ENCODE peak calls at places on chromosomes 6 and 20, in ten cellular contexts. M is stimulated activated naive CD8-positive, alpha-beta T cell treated with anti-CD3 and anti-CD28 coated beads, Interleukin-15, Interleukin-2, amounts not matched to agents 100 U/mL and 50 U/mL, for 24 hours; Z is CD8-positive, alpha-beta T cell; G is NCI-H1092 treated with DMSO at 0.1 percent for 48 hours; P is fibroblast of villous mesenchyme; J is stimulated activated CD4-positive, alpha-beta T cell treated with anti-CD3 and anti-CD28 coated beads, Interleukin-1b, Interleukin-23, amount 100 ng/mL, for 48 hours; H is HEK293T; C is stimulated activated CD8-positive, alpha-beta memory T cell treated with anti-CD3 and anti-CD28 coated beads, Interleukin-7, amount 100 ng/mL, for 24 hours; L is AG09319; A is Right ventricle myocardium superior. E is an unnamed sample.

GRCh38 chr20:49850463-49851233 is 38.0 kb downstream of the SLC9A8 start:
- DNase-seq in G (no peak), J (no peak), A (no peak), C (no peak), P (no peak), M (no peak), L (no peak), Z (no peak), H (no peak), E (no peak)

GRCh38 chr6:107673076-107673494 is 151.0 kb downstream of the SCML4 start:
- DNase-seq in L (no peak), C (no peak), Z (no peak), J (no peak), A (peak; percentile 58), G (no peak), P (peak; percentile 29), H (no peak), M (no peak), E (no peak)

GRCh38 chr6:104229057-104229456 is 630.7 kb downstream of the HACE1 start:
- DNase-seq in H (no peak), J (no peak), L (no peak), P (no peak), M (no peak), A (no peak), Z (no peak), G (peak; percentile 84), C (no peak), E (no peak)

GRCh38 chr6:167349816-167350215 is 24.9 kb downstream of the TTLL2 start:
- DNase-seq in C (no peak), G (no peak), M (no peak), P (no peak), Z (no peak), H (no peak), J (no peak), A (no peak), L (no peak), E (no peak)

GRCh38 chr6:132490478-132491204 is 22.3 kb downstream of the STX7 start:
- DNase-seq in J (no peak), G (no peak), M (no peak), C (no peak), A (no peak), L (no peak), H (no peak), P (no peak), Z (no peak), E (no peak)

GRCh38 chr6:165774903-165775608 is 112.0 kb upstream of the PDE10A start:
- DNase-seq in P (no peak), L (no peak), G (peak; percentile 99), A (peak; percentile 48), C (no peak), Z (no peak), M (peak; percentile 7), J (no peak), H (peak; percentile 28), E (no peak)

GRCh38 chr20:20752712-20753111 is 40.3 kb upstream of the RALGAPA2 start:
- DNase-seq in G (no peak), Z (no peak), C (no peak), A (no peak), M (no peak), H (no peak), P (no peak), L (no peak), J (no peak), E (no peak)

GRCh38 chr6:48505621-48506020 is 394.6 kb upstream of the PTCHD4 start:
- DNase-seq in G (no peak), C (no peak), A (no peak), J (no peak), M (no peak), H (no peak), Z (no peak), P (no peak), L (no peak), E (no peak)

GRCh38 chr6:5712349-5713215 is 294.1 kb downstream of the NRN1 start:
- DNase-seq in Z (no peak), L (no peak), H (no peak), A (no peak), P (no peak), C (no peak), J (no peak), M (no peak), G (peak; percentile 0), E (no peak)

GRCh38 chr20:63911171-63911570 is 16.2 kb downstream of the DNAJC5 start:
- DNase-seq in H (no peak), L (no peak), Z (no peak), J (no peak), M (no peak), P (peak; percentile 34), G (no peak), A (no peak), C (no peak), E (no peak)

GRCh38 chr20:19936801-19937583 is 80.2 kb upstream of the NAA20 start:
- DNase-seq in G (no peak), C (no peak), L (no peak), P (no peak), Z (no peak), J (peak; percentile 4), A (peak; percentile 69), H (no peak), M (peak; percentile 26), E (no peak)

GRCh38 chr6:148107911-148108310 is 234.7 kb upstream of the SASH1 start:
- DNase-seq in A (no peak), Z (no peak), H (no peak), L (no peak), C (no peak), J (no peak), M (no peak), P (no peak), G (no peak), E (no peak)

GRCh38 chr20:23245553-23246128 is 105.0 kb upstream of the NXT1 start:
- DNase-seq in J (no peak), L (no peak), C (no peak), A (peak; percentile 80), H (peak; percentile 51), P (no peak), G (no peak), M (peak; percentile 20), Z (no peak), E (no peak)

GRCh38 chr20:32731882-32732266 is 11.4 kb downstream of the COMMD7 start:
- DNase-seq in A (no peak), J (no peak), L (no peak), P (peak; percentile 76), M (no peak), Z (no peak), H (no peak), G (no peak), C (no peak), E (no peak)

GRCh38 chr6:46347669-46348068 is 143.6 kb downstream of the RCAN2 start:
- DNase-seq in M (no peak), H (no peak), P (no peak), J (no peak), G (no peak), C (no peak), L (no peak), Z (no peak), A (no peak), E (no peak)

GRCh38 chr6:25404693-25405169 is 125.6 kb downstream of the CARMIL1 start:
- DNase-seq in H (no peak), J (peak; percentile 43), L (no peak), Z (peak; percentile 29), P (no peak), M (peak; percentile 26), A (no peak), C (peak; percentile 8), G (no peak), E (peak; percentile 85)

GRCh38 chr6:117448732-117449131 is 23.0 kb upstream of the ROS1 start:
- DNase-seq in G (no peak), C (no peak), P (peak; percentile 95), Z (no peak), M (no peak), L (peak; percentile 67), H (no peak), J (no peak), A (no peak), E (no peak)

GRCh38 chr20:3045042-3045815 is 623 bp upstream of the MRPS26 start:
- DNase-seq in L (no peak), A (peak; percentile 87), G (peak; percentile 81), C (peak; percentile 21), J (peak; percentile 64), P (peak; percentile 84), H (peak; percentile 73), M (peak; percentile 68), Z (peak; percentile 36), E (peak; percentile 31)

GRCh38 chr6:145261758-145262157 is 473.6 kb downstream of the EPM2A start:
- DNase-seq in J (no peak), C (no peak), G (no peak), M (no peak), H (no peak), L (no peak), Z (no peak), A (no peak), P (no peak), E (no peak)

GRCh38 chr6:43901330-43902230 is 131.6 kb downstream of the VEGFA start:
- DNase-seq in H (no peak), L (no peak), Z (no peak), M (no peak), G (peak; percentile 85), J (no peak), C (no peak), P (peak; percentile 20), A (no peak), E (no peak)

GRCh38 chr6:149079911-149080501 is 237.5 kb upstream of the TAB2 start:
- DNase-seq in C (no peak), H (no peak), P (peak; percentile 56), A (peak; percentile 80), M (no peak), J (no peak), G (no peak), L (peak; percentile 24), Z (no peak), E (no peak)

GRCh38 chr6:158022749-158023596 is 41.3 kb downstream of the SYNJ2 start:
- DNase-seq in H (no peak), A (peak; percentile 22), Z (no peak), P (no peak), J (no peak), L (no peak), G (no peak), C (no peak), M (no peak), E (no peak)

GRCh38 chr6:85669735-85670194 is 27.1 kb upstream of the SYNCRIP start:
- DNase-seq in J (peak; percentile 42), H (no peak), P (peak; percentile 55), C (no peak), G (no peak), A (no peak), L (peak; percentile 42), M (peak; percentile 44), Z (peak; percentile 2), E (peak; percentile 66)

GRCh38 chr6:90458353-90459224 is 128.3 kb downstream of the MAP3K7 start:
- DNase-seq in H (no peak), Z (no peak), J (peak; percentile 94), G (no peak), P (no peak), C (no peak), L (no peak), A (no peak), M (peak; percentile 82), E (peak; percentile 44)

GRCh38 chr6:42841844-42842584 is 37.4 kb upstream of the RPL7L1 start:
- DNase-seq in G (no peak), A (no peak), C (no peak), L (no peak), J (no peak), H (no peak), M (no peak), P (no peak), Z (no peak), E (no peak)

GRCh38 chr20:63268671-63269439 is 3.8 kb upstream of the ARFGAP1 start:
- DNase-seq in A (no peak), J (no peak), Z (no peak), G (no peak), P (no peak), M (no peak), L (no peak), H (no peak), C (no peak), E (no peak)

GRCh38 chr6:31660998-31661866 is 654 bp upstream of the C6orf47 start:
- DNase-seq in H (no peak), C (no peak), L (no peak), G (no peak), J (no peak), P (peak; percentile 78), M (no peak), A (no peak), Z (no peak), E (no peak)

GRCh38 chr20:39429716-39430115 is 467.6 kb downstream of the DHX35 start:
- DNase-seq in J (no peak), G (peak; percentile 21), Z (no peak), H (peak; percentile 12), A (no peak), L (no peak), M (no peak), C (no peak), P (no peak), E (no peak)